ENCODE peak calls at places on chromosome 18, in seven cellular contexts. U is HepG2, J is HCT116, B is K562, T is GM12878, P is SK-N-SH, V is H1. Z is an unnamed sample.

GRCh38 chr18:1018211-1018651 is 113.6 kb downstream of the ADCYAP1 start:
- DNase-seq in U (no peak), J (no peak), V (no peak), B (no peak), P (no peak), T (no peak), Z (no peak)

GRCh38 chr18:53566622-53567021 is 657.8 kb downstream of the MBD2 start:
- DNase-seq in U (no peak), V (no peak), J (no peak), T (no peak), P (no peak), B (no peak), Z (no peak)

GRCh38 chr18:54815086-54815485 is 13.2 kb upstream of the RAB27B start:
- DNase-seq in V (no peak), J (no peak), P (no peak), B (no peak), U (no peak), T (no peak), Z (no peak)

GRCh38 chr18:49020129-49020528 is 69.4 kb upstream of the SMAD7 start:
- DNase-seq in V (peak), U (no peak), P (peak), B (no peak), J (no peak), T (no peak), Z (no peak)

GRCh38 chr18:22871809-22872525 is 61.2 kb upstream of the RBBP8 start:
- DNase-seq in P (peak), J (no peak), T (no peak), V (no peak), B (no peak), U (no peak), Z (no peak)

GRCh38 chr18:63161032-63161727 is 158.4 kb downstream of the BCL2 start:
- DNase-seq in J (no peak), B (no peak), V (no peak), T (peak), U (no peak), P (no peak), Z (no peak)

GRCh38 chr18:76401496-76401895 is 93.5 kb downstream of the ZNF516 start:
- DNase-seq in J (no peak), T (no peak), U (no peak), B (no peak), P (peak), V (no peak), Z (no peak)

GRCh38 chr18:741931-742512 is 29.6 kb upstream of the ENOSF1 start:
- DNase-seq in V (no peak), U (peak), J (peak), B (peak), T (peak), P (peak), Z (peak)

GRCh38 chr18:3151379-3152264 is 68.1 kb downstream of the MYOM1 start:
- DNase-seq in V (no peak), U (peak), B (peak), P (peak), J (no peak), T (no peak), Z (no peak)

GRCh38 chr18:36322734-36323133 is 25.2 kb downstream of the FHOD3 start:
- DNase-seq in B (no peak), J (no peak), T (no peak), V (peak), P (no peak), U (no peak), Z (no peak)

GRCh38 chr18:58599106-58599505 is 29.8 kb downstream of the ALPK2 start:
- DNase-seq in P (no peak), V (no peak), U (no peak), B (no peak), T (no peak), J (no peak), Z (no peak)

GRCh38 chr18:27577740-27578139 is 392.6 kb upstream of the CHST9 start:
- DNase-seq in T (no peak), P (no peak), J (no peak), U (no peak), B (no peak), V (no peak), Z (no peak)

GRCh38 chr18:23523429-23524212 is 20.3 kb downstream of the RMC1 start:
- DNase-seq in U (no peak), T (peak), P (no peak), V (no peak), B (no peak), J (no peak), Z (no peak)

GRCh38 chr18:75478996-75479870 is 51.7 kb upstream of the SMIM21 start:
- DNase-seq in B (peak), P (peak), V (no peak), U (peak), J (peak), T (peak), Z (peak)

GRCh38 chr18:10205136-10205535 is 249.3 kb upstream of the APCDD1 start:
- DNase-seq in T (no peak), J (no peak), U (no peak), P (peak), V (no peak), B (no peak), Z (no peak)

GRCh38 chr18:55868909-55869308 is 280.9 kb upstream of the TCF4 start:
- DNase-seq in B (no peak), T (no peak), J (no peak), U (no peak), V (no peak), P (no peak), Z (no peak)

GRCh38 chr18:8791171-8791651 is 85.9 kb downstream of the MTCL1 start:
- DNase-seq in P (peak), T (no peak), B (no peak), V (no peak), J (no peak), U (peak), Z (no peak)

GRCh38 chr18:57789105-57789504 is 14.0 kb downstream of the ATP8B1 start:
- DNase-seq in J (peak), T (no peak), U (no peak), V (no peak), B (no peak), P (no peak), Z (no peak)

GRCh38 chr18:48780151-48781001 is 170.4 kb downstream of the SMAD7 start:
- DNase-seq in V (no peak), P (peak), T (no peak), J (no peak), U (no peak), B (no peak), Z (no peak)

GRCh38 chr18:45671366-45671765 is 52.6 kb upstream of the SLC14A1 start:
- DNase-seq in V (no peak), B (no peak), T (no peak), J (no peak), U (no peak), P (no peak), Z (no peak)

GRCh38 chr18:57705861-57706590 is 84.4 kb upstream of the NARS1 start:
- DNase-seq in T (no peak), U (no peak), B (no peak), J (no peak), P (no peak), V (no peak), Z (no peak)

GRCh38 chr18:63433349-63433866 is 11.1 kb upstream of the VPS4B start:
- DNase-seq in V (no peak), U (no peak), P (no peak), J (no peak), T (no peak), B (no peak), Z (no peak)

GRCh38 chr18:52716926-52717325 is 376.9 kb downstream of the DCC start:
- DNase-seq in U (peak), B (no peak), V (no peak), J (no peak), P (peak), T (no peak), Z (peak)

GRCh38 chr18:1998121-1998520 is 573.2 kb downstream of the METTL4 start:
- DNase-seq in B (no peak), T (no peak), P (no peak), J (no peak), V (no peak), U (no peak), Z (no peak)

GRCh38 chr18:13359195-13359594 is 140.6 kb downstream of the LDLRAD4 start:
- DNase-seq in V (no peak), J (no peak), T (no peak), B (no peak), P (no peak), U (no peak), Z (no peak)

GRCh38 chr18:43571078-43571689 is 293.9 kb upstream of the SYT4 start:
- DNase-seq in J (no peak), P (peak), T (no peak), V (peak), U (peak), B (peak), Z (peak)

GRCh38 chr18:33051397-33051796 is 278.6 kb upstream of the KLHL14 start:
- DNase-seq in V (no peak), T (no peak), P (no peak), U (peak), B (no peak), J (no peak), Z (no peak)

GRCh38 chr18:78751664-78752063 is 228.0 kb upstream of the SALL3 start:
- DNase-seq in J (no peak), V (no peak), B (no peak), T (no peak), U (no peak), P (no peak), Z (no peak)

GRCh38 chr18:29840101-29840500 is 1202.4 kb downstream of the DSC3 start:
- DNase-seq in J (peak), B (no peak), P (no peak), U (no peak), V (no peak), T (no peak), Z (no peak)

GRCh38 chr18:50194623-50195532 is at the start of gene MYO5B:
- DNase-seq in V (peak), P (peak), U (peak), J (peak), B (peak), T (no peak), Z (peak)

GRCh38 chr18:37717656-37718055 is 152.1 kb upstream of the CELF4 start:
- DNase-seq in J (no peak), P (no peak), U (no peak), B (no peak), T (no peak), V (no peak), Z (no peak)

GRCh38 chr18:67794512-67794911 is 278.0 kb upstream of the DSEL start:
- DNase-seq in P (peak), V (no peak), U (no peak), T (no peak), B (no peak), J (no peak), Z (no peak)

DNA sequence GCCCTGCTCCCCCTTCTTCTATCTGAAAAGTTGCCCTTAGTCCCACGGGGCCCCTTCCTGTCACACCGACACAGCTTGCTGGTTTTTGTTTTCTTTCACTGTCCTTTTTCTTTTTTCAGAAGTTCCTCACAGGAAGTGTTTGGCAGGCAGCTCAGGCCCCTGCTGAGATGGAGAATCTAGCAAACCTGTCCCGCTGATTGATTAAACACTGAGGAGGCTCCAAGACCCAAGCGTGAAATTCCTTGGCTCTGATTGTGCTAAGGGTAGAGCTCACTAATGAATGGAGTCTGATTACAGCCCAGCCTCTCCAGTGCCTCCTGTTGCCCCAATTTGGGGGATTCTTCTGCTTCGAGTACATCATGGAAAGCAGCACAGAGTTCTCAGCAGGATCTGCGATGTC is 365.9 kb upstream of the MEX3C start:
- DNase-seq in T (no peak), U (no peak), V (no peak), P (no peak), J (no peak), B (no peak), Z (no peak)
- TF ChIP-seq JUND in T (no peak), U (no peak), V (no peak), P (no peak), J (no peak), B (no peak), Z (no peak)

GRCh38 chr18:6748241-6748640 is 18.7 kb downstream of the ARHGAP28 start:
- DNase-seq in B (no peak), U (no peak), P (no peak), V (no peak), J (no peak), T (no peak), Z (no peak)

GRCh38 chr18:6751207-6751606 is 21.7 kb downstream of the ARHGAP28 start:
- DNase-seq in V (no peak), U (no peak), T (no peak), P (no peak), J (no peak), B (no peak), Z (no peak)

GRCh38 chr18:6755107-6755506 is 25.6 kb downstream of the ARHGAP28 start:
- DNase-seq in B (no peak), U (no peak), P (no peak), V (no peak), J (no peak), T (no peak), Z (no peak)

GRCh38 chr18:6750411-6750810 is 20.9 kb downstream of the ARHGAP28 start:
- DNase-seq in V (no peak), B (no peak), P (no peak), T (no peak), U (no peak), J (no peak), Z (no peak)

GRCh38 chr18:6752200-6752873 is 22.8 kb downstream of the ARHGAP28 start:
- DNase-seq in J (no peak), P (no peak), V (no peak), U (no peak), B (no peak), T (no peak), Z (no peak)
- TF ChIP-seq JUND in J (no peak), P (no peak), V (peak), U (no peak), B (no peak), T (no peak), Z (no peak)

GRCh38 chr18:35239314-35239713 is 1.5 kb upstream of the ZNF397 start:
- DNase-seq in T (no peak), U (no peak), B (peak), J (no peak), V (no peak), P (no peak), Z (no peak)

GRCh38 chr18:35241523-35241804 is 630 bp downstream of the ZNF397 start:
- DNase-seq in T (peak), U (no peak), J (no peak), V (no peak), B (no peak), P (peak), Z (no peak)

GRCh38 chr18:35244671-35245070 is 3.8 kb downstream of the ZNF397 start:
- DNase-seq in T (no peak), B (no peak), J (no peak), U (no peak), P (no peak), V (no peak), Z (no peak)

GRCh38 chr18:35242426-35242825 is 1.6 kb downstream of the ZNF397 start:
- DNase-seq in B (no peak), V (no peak), T (no peak), P (no peak), J (no peak), U (no peak), Z (no peak)

GRCh38 chr18:35240664-35241522 is at the start of gene ZNF397:
- DNase-seq in V (peak), B (peak), P (peak), U (peak), T (peak), J (peak), Z (peak)
- TF ChIP-seq JUND in V (no peak), B (no peak), P (no peak), U (no peak), T (no peak), J (no peak), Z (no peak)

DNA sequence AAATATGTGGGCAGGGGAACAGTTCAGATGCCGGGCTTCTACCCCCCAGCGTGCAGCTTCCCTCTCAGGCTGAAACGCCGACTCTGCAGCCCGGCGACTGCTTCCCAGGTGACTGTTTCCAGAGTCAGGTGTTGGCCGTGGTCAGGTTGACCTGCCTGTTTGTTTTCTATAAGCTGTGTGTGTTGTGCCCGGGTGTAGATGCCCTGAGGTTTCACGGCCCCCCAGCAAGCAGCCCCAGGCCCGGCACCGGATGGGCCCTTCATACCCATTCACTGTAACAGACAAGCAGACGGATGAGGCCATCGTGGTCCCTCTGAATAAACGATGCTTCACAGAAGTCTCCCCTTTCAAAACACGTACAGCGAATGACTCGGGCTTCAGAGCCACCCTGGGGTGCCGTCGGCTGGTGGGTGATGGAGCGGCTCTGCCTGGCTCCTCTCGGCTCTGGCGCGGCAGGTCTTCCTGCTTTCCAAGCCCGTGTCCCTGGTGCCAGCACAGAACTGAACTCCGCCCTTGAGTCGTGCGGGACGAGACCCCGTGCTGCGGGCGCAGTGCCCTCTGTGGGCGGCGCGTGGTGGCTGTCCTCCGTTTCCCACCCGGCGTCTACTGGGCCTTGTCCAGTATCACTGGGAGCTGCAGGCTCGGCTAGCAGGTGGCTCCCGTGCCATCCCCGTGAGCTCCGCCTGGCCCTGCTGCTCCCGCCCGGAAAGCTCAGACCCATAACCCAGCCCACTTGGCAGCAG is 15.0 kb upstream of the KCNG2 start:
- DNase-seq in J (no peak), B (no peak), V (no peak), T (no peak), P (no peak), U (no peak), Z (no peak)
- TF ChIP-seq JUND in J (no peak), B (no peak), V (no peak), T (no peak), P (no peak), U (no peak), Z (no peak)

GRCh38 chr18:79955302-79956075 is 4.0 kb upstream of the SLC66A2 start:
- DNase-seq in B (no peak), T (no peak), V (no peak), J (no peak), P (no peak), U (no peak), Z (no peak)

GRCh38 chr18:79952996-79953559 is 1.6 kb upstream of the SLC66A2 start:
- DNase-seq in J (no peak), T (no peak), U (no peak), B (no peak), P (no peak), V (peak), Z (no peak)

GRCh38 chr18:79952457-79952995 is 1.1 kb upstream of the SLC66A2 start:
- DNase-seq in T (no peak), U (no peak), V (no peak), P (no peak), B (no peak), J (no peak), Z (no peak)

GRCh38 chr18:79954791-79955190 is 3.3 kb upstream of the SLC66A2 start:
- DNase-seq in J (no peak), V (no peak), T (no peak), B (no peak), P (no peak), U (no peak), Z (no peak)

GRCh38 chr18:79953921-79954651 is 2.6 kb upstream of the SLC66A2 start:
- DNase-seq in B (no peak), U (no peak), V (no peak), J (no peak), P (no peak), T (no peak), Z (no peak)
- TF ChIP-seq JUND in B (no peak), U (no peak), V (no peak), J (no peak), P (no peak), T (no peak), Z (no peak)

DNA sequence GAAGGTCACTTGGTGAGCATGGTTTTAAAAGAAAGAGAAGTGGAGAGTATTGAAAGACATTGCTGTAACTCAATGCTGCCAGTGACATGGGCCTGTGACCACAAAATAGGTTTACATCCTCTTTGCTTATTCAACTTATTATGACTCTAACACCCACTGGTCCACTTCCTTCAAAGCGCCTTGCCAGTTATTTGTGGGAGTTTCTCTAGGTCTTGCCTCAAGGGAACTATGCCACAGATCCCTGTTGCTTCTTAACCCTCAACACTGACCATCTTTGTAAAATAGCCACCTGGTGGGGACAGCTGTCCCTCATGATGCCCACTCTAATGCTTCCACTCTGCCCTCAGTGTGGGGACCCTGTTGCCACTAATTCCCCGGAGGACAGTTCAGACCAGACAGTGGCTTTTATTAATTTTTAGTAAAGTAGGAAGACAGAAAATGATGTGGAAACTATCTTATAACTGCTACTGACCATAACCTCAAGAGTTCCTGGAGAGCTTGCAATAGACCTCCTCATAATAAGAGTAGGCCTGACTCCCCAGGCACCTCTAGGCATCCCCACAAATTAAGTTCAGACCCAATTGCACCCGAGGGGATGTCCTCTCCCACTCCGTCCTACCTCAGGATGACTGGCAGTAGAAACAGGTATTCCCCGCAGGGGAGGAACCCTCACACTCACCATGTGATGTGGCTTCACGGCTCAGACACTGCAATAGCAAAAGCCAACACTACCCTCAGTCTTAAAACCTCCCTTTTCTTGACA is 31.3 kb upstream of the SLC25A52 start:
- DNase-seq in P (no peak), B (no peak), J (no peak), V (no peak), T (peak), U (no peak), Z (peak)
- TF ChIP-seq JUND in P (no peak), B (no peak), J (no peak), V (no peak), T (peak), U (no peak), Z (no peak)